ENCODE peak calls at places on chromosome 17, in eight cellular contexts. One of them, this sample, is unnamed.

GRCh38 chr17:72702998-72703397 is 389.5 kb downstream of the SLC39A11 start:
- DNase-seq in Panc1: no peak
- DNase-seq in K562: no peak
- DNase-seq in endothelial cell of umbilical vein: no peak
- DNase-seq in GM12878: no peak
- DNase-seq in SK-N-SH: no peak
- DNase-seq in transverse colon: no peak
- DNase-seq in upper lobe of left lung: no peak
- DNase-seq in this sample: no peak

GRCh38 chr17:3888343-3889171 is 4.3 kb downstream of the CAMKK1 start:
- DNase-seq in K562: peak; percentile 82
- DNase-seq in GM12878: no peak
- DNase-seq in endothelial cell of umbilical vein: peak; percentile 80
- DNase-seq in transverse colon: peak; percentile 85
- DNase-seq in upper lobe of left lung: no peak
- DNase-seq in SK-N-SH: no peak
- DNase-seq in Panc1: no peak
- DNase-seq in this sample: peak; percentile 81

GRCh38 chr17:31907342-31907975 is 6.0 kb upstream of the UTP6 start:
- DNase-seq in GM12878: no peak
- DNase-seq in transverse colon: peak; percentile 40
- DNase-seq in SK-N-SH: no peak
- DNase-seq in K562: no peak
- DNase-seq in endothelial cell of umbilical vein: peak; percentile 78
- DNase-seq in Panc1: no peak
- DNase-seq in upper lobe of left lung: no peak
- DNase-seq in this sample: peak; percentile 44

GRCh38 chr17:5630434-5630833 is 46.1 kb upstream of the NLRP1 start:
- DNase-seq in upper lobe of left lung: no peak
- DNase-seq in transverse colon: no peak
- DNase-seq in SK-N-SH: no peak
- DNase-seq in endothelial cell of umbilical vein: peak; percentile 73
- DNase-seq in GM12878: no peak
- DNase-seq in K562: no peak
- DNase-seq in Panc1: no peak
- DNase-seq in this sample: no peak

GRCh38 chr17:15334266-15334665 is 7.1 kb downstream of the TEKT3 start:
- DNase-seq in Panc1: no peak
- DNase-seq in GM12878: no peak
- DNase-seq in endothelial cell of umbilical vein: no peak
- DNase-seq in SK-N-SH: no peak
- DNase-seq in K562: no peak
- DNase-seq in upper lobe of left lung: no peak
- DNase-seq in transverse colon: no peak
- DNase-seq in this sample: no peak

GRCh38 chr17:32142857-32143524 is 689 bp downstream of the RHOT1 start:
- DNase-seq in K562: peak; percentile 84
- DNase-seq in GM12878: no peak
- DNase-seq in transverse colon: peak; percentile 68
- DNase-seq in SK-N-SH: peak; percentile 63
- DNase-seq in upper lobe of left lung: peak; percentile 92
- DNase-seq in endothelial cell of umbilical vein: peak; percentile 67
- DNase-seq in Panc1: no peak
- DNase-seq in this sample: peak; percentile 88

GRCh38 chr17:32672701-32673100 is 185.9 kb downstream of the CDK5R1 start:
- DNase-seq in upper lobe of left lung: no peak
- DNase-seq in transverse colon: no peak
- DNase-seq in Panc1: no peak
- DNase-seq in endothelial cell of umbilical vein: peak; percentile 55
- DNase-seq in K562: no peak
- DNase-seq in GM12878: no peak
- DNase-seq in SK-N-SH: no peak
- DNase-seq in this sample: no peak

GRCh38 chr17:76725580-76726230 is 701 bp downstream of the JMJD6 start:
- DNase-seq in K562: peak; percentile 72
- DNase-seq in upper lobe of left lung: peak; percentile 88
- DNase-seq in transverse colon: peak; percentile 85
- DNase-seq in GM12878: no peak
- DNase-seq in endothelial cell of umbilical vein: peak; percentile 59
- DNase-seq in Panc1: no peak
- DNase-seq in SK-N-SH: peak; percentile 79
- DNase-seq in this sample: peak; percentile 73

GRCh38 chr17:40095944-40096791 is 4.2 kb downstream of the NR1D1 start:
- DNase-seq in Panc1: no peak
- DNase-seq in GM12878: peak; percentile 99
- DNase-seq in endothelial cell of umbilical vein: no peak
- DNase-seq in transverse colon: peak; percentile 73
- DNase-seq in K562: no peak
- DNase-seq in SK-N-SH: no peak
- DNase-seq in upper lobe of left lung: peak; percentile 80
- DNase-seq in this sample: peak; percentile 57

GRCh38 chr17:37225458-37225857 is 150.3 kb upstream of the C17orf78 start:
- DNase-seq in transverse colon: no peak
- DNase-seq in upper lobe of left lung: no peak
- DNase-seq in Panc1: no peak
- DNase-seq in GM12878: no peak
- DNase-seq in endothelial cell of umbilical vein: peak; percentile 27
- DNase-seq in SK-N-SH: no peak
- DNase-seq in K562: no peak
- DNase-seq in this sample: no peak

GRCh38 chr17:38800237-38800760 is 943 bp upstream of the PIP4K2B start:
- DNase-seq in transverse colon: no peak
- DNase-seq in K562: no peak
- DNase-seq in endothelial cell of umbilical vein: no peak
- DNase-seq in Panc1: no peak
- DNase-seq in SK-N-SH: no peak
- DNase-seq in GM12878: no peak
- DNase-seq in upper lobe of left lung: no peak
- DNase-seq in this sample: no peak

GRCh38 chr17:21029032-21029431 is 13.8 kb downstream of the USP22 start:
- DNase-seq in GM12878: no peak
- DNase-seq in K562: no peak
- DNase-seq in SK-N-SH: no peak
- DNase-seq in Panc1: no peak
- DNase-seq in endothelial cell of umbilical vein: no peak
- DNase-seq in transverse colon: no peak
- DNase-seq in upper lobe of left lung: peak; percentile 43
- DNase-seq in this sample: no peak

GRCh38 chr17:28267720-28268609 is 51.0 kb upstream of the TMEM97 start:
- DNase-seq in upper lobe of left lung: no peak
- DNase-seq in K562: peak; percentile 33
- DNase-seq in SK-N-SH: no peak
- DNase-seq in GM12878: no peak
- DNase-seq in endothelial cell of umbilical vein: no peak
- DNase-seq in transverse colon: no peak
- DNase-seq in Panc1: no peak
- DNase-seq in this sample: peak; percentile 10

GRCh38 chr17:50270430-50271172 is 3.7 kb upstream of the TMEM92 start:
- DNase-seq in transverse colon: peak; percentile 19
- DNase-seq in K562: no peak
- DNase-seq in SK-N-SH: no peak
- DNase-seq in endothelial cell of umbilical vein: no peak
- DNase-seq in upper lobe of left lung: peak; percentile 75
- DNase-seq in Panc1: no peak
- DNase-seq in GM12878: no peak
- DNase-seq in this sample: peak; percentile 27

GRCh38 chr17:8186787-8187516 is 3.0 kb downstream of the BORCS6 start:
- DNase-seq in SK-N-SH: peak; percentile 71
- DNase-seq in endothelial cell of umbilical vein: peak; percentile 96
- DNase-seq in upper lobe of left lung: peak; percentile 96
- DNase-seq in GM12878: peak; percentile 97
- DNase-seq in transverse colon: peak; percentile 96
- DNase-seq in K562: peak; percentile 47
- DNase-seq in Panc1: peak; percentile 99
- DNase-seq in this sample: peak; percentile 96

DNA sequence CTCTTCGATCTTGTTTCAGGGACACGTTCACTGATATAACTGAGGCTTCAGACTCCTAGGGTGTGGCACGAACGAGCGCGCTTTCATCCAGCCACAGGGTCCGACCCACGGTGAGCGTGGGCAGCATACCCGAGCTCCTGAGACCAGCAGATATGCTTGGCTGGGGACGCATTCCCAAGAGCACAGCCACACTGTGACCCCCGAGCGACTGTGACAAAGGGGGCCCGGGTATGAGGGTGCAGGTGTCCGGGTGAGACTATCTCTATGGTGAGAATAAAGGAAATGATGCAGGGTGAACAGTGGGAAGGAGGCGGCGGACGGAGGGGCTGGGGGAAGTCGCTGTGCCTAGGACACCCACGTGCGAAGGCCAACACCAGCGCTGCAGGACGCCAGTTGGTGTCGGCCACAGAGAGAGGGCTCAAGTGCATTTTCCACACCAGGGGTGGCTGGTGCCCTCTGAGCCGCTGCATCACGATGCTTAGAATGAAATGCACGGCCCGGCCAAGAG is 17.6 kb downstream of the RPH3AL start:
- DNase-seq in Panc1: no peak
- DNase-seq in upper lobe of left lung: no peak
- DNase-seq in GM12878: no peak
- DNase-seq in endothelial cell of umbilical vein: no peak
- DNase-seq in SK-N-SH: no peak
- DNase-seq in transverse colon: no peak
- DNase-seq in K562: no peak
- DNase-seq in this sample: no peak
- H3K27ac ChIP-seq in Panc1: no peak overlapping the region
- H3K27ac ChIP-seq in upper lobe of left lung: peak overlapping the region; percentile 65
- H3K27ac ChIP-seq in GM12878: no peak overlapping the region
- H3K27ac ChIP-seq in endothelial cell of umbilical vein: no peak overlapping the region
- H3K27ac ChIP-seq in SK-N-SH: no peak overlapping the region
- H3K27ac ChIP-seq in transverse colon: peak overlapping the region; percentile 60
- H3K27ac ChIP-seq in K562: no peak overlapping the region
- H3K27ac ChIP-seq in this sample: peak overlapping the region; percentile 81

GRCh38 chr17:52721932-52722331 is 563.4 kb upstream of the CA10 start:
- DNase-seq in GM12878: no peak
- DNase-seq in endothelial cell of umbilical vein: no peak
- DNase-seq in SK-N-SH: no peak
- DNase-seq in upper lobe of left lung: no peak
- DNase-seq in Panc1: no peak
- DNase-seq in K562: no peak
- DNase-seq in transverse colon: no peak
- DNase-seq in this sample: no peak
- TF ChIP-seq POLR2AphosphoS5 in GM12878: no peak
- TF ChIP-seq POLR2AphosphoS5 in endothelial cell of umbilical vein: no peak
- TF ChIP-seq POLR2AphosphoS5 in SK-N-SH: no peak
- TF ChIP-seq POLR2AphosphoS5 in upper lobe of left lung: no peak
- TF ChIP-seq POLR2AphosphoS5 in Panc1: no peak
- TF ChIP-seq POLR2AphosphoS5 in K562: no peak
- TF ChIP-seq POLR2AphosphoS5 in transverse colon: no peak
- TF ChIP-seq POLR2AphosphoS5 in this sample: no peak

GRCh38 chr17:35715416-35715815 is 16.0 kb upstream of the RASL10B start:
- DNase-seq in SK-N-SH: no peak
- DNase-seq in upper lobe of left lung: no peak
- DNase-seq in Panc1: no peak
- DNase-seq in endothelial cell of umbilical vein: no peak
- DNase-seq in GM12878: no peak
- DNase-seq in transverse colon: no peak
- DNase-seq in K562: no peak
- DNase-seq in this sample: no peak
- H3K27ac ChIP-seq in SK-N-SH: no peak overlapping the region
- H3K27ac ChIP-seq in upper lobe of left lung: peak overlapping the region; percentile 8
- H3K27ac ChIP-seq in Panc1: no peak overlapping the region
- H3K27ac ChIP-seq in endothelial cell of umbilical vein: no peak overlapping the region
- H3K27ac ChIP-seq in GM12878: no peak overlapping the region
- H3K27ac ChIP-seq in transverse colon: no peak overlapping the region
- H3K27ac ChIP-seq in K562: no peak overlapping the region
- H3K27ac ChIP-seq in this sample: peak overlapping the region; percentile 63

DNA sequence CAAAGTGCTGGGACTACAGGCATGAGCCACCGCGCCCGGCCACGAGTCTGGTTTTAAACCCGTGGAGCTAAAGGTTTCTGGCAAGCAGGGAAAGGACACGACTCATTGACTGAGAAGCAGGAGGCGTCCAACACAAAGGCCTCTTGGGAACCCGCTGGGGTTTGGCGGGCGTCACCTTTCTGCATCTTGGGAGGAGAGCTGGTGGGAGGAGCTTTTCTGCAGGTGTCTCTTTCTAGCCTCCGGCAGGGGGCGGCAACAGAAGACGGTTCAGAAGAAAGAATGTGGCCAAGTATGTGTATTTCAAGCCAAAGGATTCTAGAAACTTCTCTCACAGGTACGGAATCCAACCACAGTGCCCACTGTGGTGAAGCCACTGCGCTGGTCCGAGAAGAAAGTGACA is 97.4 kb downstream of the MRM3 start:
- DNase-seq in endothelial cell of umbilical vein: peak; percentile 85
- DNase-seq in upper lobe of left lung: peak; percentile 92
- DNase-seq in K562: peak; percentile 58
- DNase-seq in Panc1: peak; percentile 30
- DNase-seq in transverse colon: peak; percentile 71
- DNase-seq in SK-N-SH: no peak
- DNase-seq in GM12878: peak; percentile 5
- DNase-seq in this sample: peak; percentile 92
- TF ChIP-seq POLR2AphosphoS5 in endothelial cell of umbilical vein: no peak
- TF ChIP-seq POLR2AphosphoS5 in upper lobe of left lung: no peak
- TF ChIP-seq POLR2AphosphoS5 in K562: no peak
- TF ChIP-seq POLR2AphosphoS5 in Panc1: no peak
- TF ChIP-seq POLR2AphosphoS5 in transverse colon: no peak
- TF ChIP-seq POLR2AphosphoS5 in SK-N-SH: no peak
- TF ChIP-seq POLR2AphosphoS5 in GM12878: no peak
- TF ChIP-seq POLR2AphosphoS5 in this sample: no peak

DNA sequence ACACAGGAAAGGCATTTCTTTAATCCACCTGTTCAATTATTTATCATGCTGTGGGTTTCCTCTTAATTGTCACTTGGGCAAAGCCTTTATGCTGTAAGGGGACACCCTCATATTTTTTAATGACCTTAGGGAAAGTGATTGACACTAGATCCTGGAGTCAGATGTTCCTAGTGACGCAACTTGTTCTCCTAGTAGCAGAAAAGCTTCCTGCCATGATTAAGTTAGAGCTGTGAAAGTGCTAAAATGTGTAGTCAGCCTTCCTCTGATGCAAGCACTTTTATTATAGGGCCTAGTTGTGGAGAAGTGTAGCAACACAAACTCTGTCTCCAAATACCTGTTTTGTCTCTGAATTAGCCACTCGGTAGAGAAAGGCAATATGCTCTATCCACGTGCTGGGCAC is 12.3 kb downstream of the TMEM100 start:
- DNase-seq in SK-N-SH: no peak
- DNase-seq in upper lobe of left lung: no peak
- DNase-seq in GM12878: no peak
- DNase-seq in transverse colon: no peak
- DNase-seq in K562: no peak
- DNase-seq in Panc1: no peak
- DNase-seq in endothelial cell of umbilical vein: no peak
- DNase-seq in this sample: no peak
- H3K27ac ChIP-seq in SK-N-SH: no peak overlapping the region
- H3K27ac ChIP-seq in upper lobe of left lung: no peak overlapping the region
- H3K27ac ChIP-seq in GM12878: no peak overlapping the region
- H3K27ac ChIP-seq in transverse colon: no peak overlapping the region
- H3K27ac ChIP-seq in K562: no peak overlapping the region
- H3K27ac ChIP-seq in Panc1: no peak overlapping the region
- H3K27ac ChIP-seq in endothelial cell of umbilical vein: no peak overlapping the region
- H3K27ac ChIP-seq in this sample: peak overlapping the region; percentile 82